ENCODE peak calls at places on chromosome 21, in five cellular contexts. M is left ventricle myocardium inferior, B is upper lobe of right lung, Q is PC-3, V is tibial artery. F is an unnamed sample. For H3K27me3, the result is how much of the 10 kb centered on the place peaks cover.

GRCh38 chr21:34668803-34669148 is at the start of gene CLIC6:
- DNase-seq in M (peak), Q (no peak), B (peak), V (peak), F (no peak)

GRCh38 chr21:14120091-14120734 is 90.5 kb downstream of the LIPI start:
- DNase-seq in M (no peak), B (no peak), Q (peak), V (no peak), F (no peak)

GRCh38 chr21:34707876-34708325 is 39.1 kb downstream of the CLIC6 start:
- DNase-seq in Q (no peak), B (no peak), M (no peak), V (peak), F (no peak)

GRCh38 chr21:46634966-46635323 is 529 bp upstream of the PRMT2 start:
- DNase-seq in Q (peak), M (no peak), B (no peak), V (no peak), F (no peak)

GRCh38 chr21:29382029-29382654 is 83.4 kb downstream of the BACH1 start:
- DNase-seq in B (no peak), Q (peak), M (no peak), V (no peak), F (no peak)

GRCh38 chr21:26888931-26889330 is 43.7 kb upstream of the ADAMTS1 start:
- DNase-seq in V (no peak), M (no peak), Q (no peak), B (no peak), F (no peak)

GRCh38 chr21:26783801-26784200 is 61.4 kb downstream of the ADAMTS1 start:
- DNase-seq in M (no peak), Q (no peak), V (no peak), B (no peak), F (no peak)

GRCh38 chr21:39867198-39867650 is at the start of gene PCP4:
- DNase-seq in B (no peak), M (no peak), V (peak), Q (peak), F (no peak)

GRCh38 chr21:15868940-15869339 is 139.2 kb downstream of the USP25 start:
- DNase-seq in M (no peak), Q (no peak), B (no peak), V (no peak), F (no peak)

GRCh38 chr21:25733859-25734653 is 648 bp downstream of the ATP5PF start:
- DNase-seq in V (no peak), M (no peak), B (peak), Q (peak), F (no peak)

GRCh38 chr21:38661296-38662223 is 144.2 kb upstream of the ETS2 start:
- DNase-seq in M (peak), Q (no peak), V (peak), B (peak), F (no peak)

GRCh38 chr21:45954271-45954670 is 27.3 kb upstream of the COL6A1 start:
- DNase-seq in B (no peak), M (no peak), V (no peak), Q (no peak), F (peak)

GRCh38 chr21:23162213-23162946 is 2164.2 kb downstream of the NCAM2 start:
- DNase-seq in Q (peak), M (no peak), B (no peak), V (no peak), F (no peak)

GRCh38 chr21:46145159-46145839 is 10.1 kb downstream of the FTCD start:
- DNase-seq in Q (no peak), B (no peak), V (peak), M (no peak), F (no peak)

GRCh38 chr21:26887241-26887640 is 42.0 kb upstream of the ADAMTS1 start:
- DNase-seq in V (no peak), Q (peak), M (no peak), B (no peak), F (no peak)

GRCh38 chr21:40053007-40053406 is 185.8 kb downstream of the PCP4 start:
- DNase-seq in M (peak), V (peak), B (peak), Q (no peak), F (peak)

GRCh38 chr21:28419110-28419509 is 573.6 kb downstream of the LTN1 start:
- DNase-seq in B (no peak), M (no peak), V (no peak), Q (no peak), F (no peak)

GRCh38 chr21:39156024-39156423 is 27.2 kb downstream of the PSMG1 start:
- DNase-seq in M (no peak), B (no peak), V (no peak), Q (no peak), F (no peak)

GRCh38 chr21:19864456-19864855 is 1133.8 kb upstream of the NCAM2 start:
- DNase-seq in Q (no peak), V (no peak), M (no peak), B (no peak), F (no peak)

GRCh38 chr21:34593423-34593822 is 21.5 kb downstream of the RCAN1 start:
- DNase-seq in M (no peak), B (no peak), V (no peak), Q (no peak), F (no peak)

GRCh38 chr21:15443740-15444117 is 286.1 kb upstream of the USP25 start:
- DNase-seq in Q (no peak), V (no peak), M (no peak), B (no peak), F (no peak)

GRCh38 chr21:38768385-38769071 is 37.2 kb upstream of the ETS2 start:
- DNase-seq in Q (peak), V (no peak), B (no peak), M (no peak), F (no peak)

GRCh38 chr21:38628426-38628825 is 130.1 kb upstream of the ERG start:
- DNase-seq in M (no peak), V (no peak), B (no peak), Q (no peak), F (no peak)

GRCh38 chr21:26067836-26068401 is 102.7 kb downstream of the APP start:
- DNase-seq in V (no peak), Q (no peak), B (no peak), M (no peak), F (no peak)

GRCh38 chr21:44890961-44891541 is 17.6 kb upstream of the PTTG1IP start:
- DNase-seq in Q (no peak), B (no peak), V (no peak), M (no peak), F (no peak)
- H3K27me3 ChIP-seq in Q (under half), B (under half), V (under half), M (under half), F (under half)

DNA sequence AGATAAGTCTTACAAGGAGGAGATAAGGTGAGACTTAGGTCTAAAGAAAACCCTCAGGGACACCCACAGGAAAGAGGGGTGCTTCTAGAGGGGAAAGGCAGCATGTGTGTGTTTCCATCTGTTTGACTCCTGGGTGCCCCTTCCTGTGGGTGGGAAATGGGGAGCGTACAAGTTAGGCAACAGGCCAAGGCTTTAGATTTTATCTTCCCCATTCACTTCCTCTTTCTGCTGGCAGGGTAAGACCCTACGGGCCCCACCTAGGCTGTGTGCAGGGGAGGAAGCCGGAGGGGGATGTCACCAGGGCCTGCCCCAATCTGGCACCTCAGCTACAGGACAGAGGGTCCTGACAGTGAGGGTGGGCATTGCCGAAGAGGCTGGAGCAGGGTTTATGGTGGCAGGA is 2.5 kb upstream of the OLIG1 start:
- DNase-seq in B (no peak), Q (no peak), V (no peak), M (no peak), F (no peak)
- H3K27me3 ChIP-seq in B (half or more), Q (half or more), V (half or more), M (half or more), F (half or more)

GRCh38 chr21:44927259-44927586 is 6.5 kb upstream of the ITGB2 start:
- DNase-seq in B (no peak), V (no peak), Q (no peak), M (no peak), F (no peak)
- H3K27me3 ChIP-seq in B (under half), V (under half), Q (under half), M (half or more), F (under half)

GRCh38 chr21:42357307-42357706 is 6.5 kb upstream of the TFF2 start:
- DNase-seq in B (no peak), M (no peak), Q (no peak), V (no peak), F (no peak)

GRCh38 chr21:42356036-42356435 is 5.2 kb upstream of the TFF2 start:
- DNase-seq in M (no peak), V (no peak), B (no peak), Q (no peak), F (no peak)

GRCh38 chr21:42358937-42359336 is 7.4 kb downstream of the TFF1 start:
- DNase-seq in Q (no peak), M (no peak), V (no peak), B (no peak), F (no peak)

GRCh38 chr21:42358261-42358660 is 7.5 kb upstream of the TFF2 start:
- DNase-seq in V (no peak), B (no peak), Q (no peak), M (no peak), F (no peak)

DNA sequence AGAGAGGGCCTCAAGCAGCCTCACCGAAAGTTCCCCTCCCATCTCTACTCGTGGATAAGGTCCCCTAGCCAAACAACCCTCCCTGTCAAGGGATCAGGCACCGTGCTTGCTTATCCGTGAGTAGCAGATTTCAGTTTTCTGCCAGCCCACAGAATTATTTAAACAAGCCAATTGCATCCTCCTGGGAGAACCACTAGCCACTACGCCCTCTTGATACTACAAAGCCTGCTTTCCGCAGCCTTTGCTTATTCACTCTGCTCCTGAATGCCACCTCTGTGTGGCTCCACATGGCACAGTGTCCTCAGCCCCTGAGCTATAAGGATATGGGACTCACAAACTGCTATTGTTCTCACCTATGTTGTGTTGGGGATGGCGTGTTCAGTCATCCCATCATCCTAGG is 5.9 kb upstream of the TFF2 start:
- DNase-seq in B (no peak), M (no peak), Q (no peak), V (no peak), F (no peak)
- H3K27me3 ChIP-seq in B (under half), M (under half), Q (under half), V (under half), F (under half)

GRCh38 chr21:42655797-42656770 is 2.7 kb downstream of the PDE9A start:
- DNase-seq in V (no peak), M (no peak), B (no peak), Q (peak), F (no peak)

GRCh38 chr21:42654913-42655796 is 1.7 kb downstream of the PDE9A start:
- DNase-seq in M (no peak), V (no peak), B (no peak), Q (no peak), F (no peak)

GRCh38 chr21:42653492-42654061 is at the start of gene PDE9A:
- DNase-seq in M (no peak), V (no peak), B (peak), Q (no peak), F (no peak)

GRCh38 chr21:42652527-42653491 is 612 bp upstream of the PDE9A start:
- DNase-seq in M (peak), B (peak), V (peak), Q (peak), F (no peak)

DNA sequence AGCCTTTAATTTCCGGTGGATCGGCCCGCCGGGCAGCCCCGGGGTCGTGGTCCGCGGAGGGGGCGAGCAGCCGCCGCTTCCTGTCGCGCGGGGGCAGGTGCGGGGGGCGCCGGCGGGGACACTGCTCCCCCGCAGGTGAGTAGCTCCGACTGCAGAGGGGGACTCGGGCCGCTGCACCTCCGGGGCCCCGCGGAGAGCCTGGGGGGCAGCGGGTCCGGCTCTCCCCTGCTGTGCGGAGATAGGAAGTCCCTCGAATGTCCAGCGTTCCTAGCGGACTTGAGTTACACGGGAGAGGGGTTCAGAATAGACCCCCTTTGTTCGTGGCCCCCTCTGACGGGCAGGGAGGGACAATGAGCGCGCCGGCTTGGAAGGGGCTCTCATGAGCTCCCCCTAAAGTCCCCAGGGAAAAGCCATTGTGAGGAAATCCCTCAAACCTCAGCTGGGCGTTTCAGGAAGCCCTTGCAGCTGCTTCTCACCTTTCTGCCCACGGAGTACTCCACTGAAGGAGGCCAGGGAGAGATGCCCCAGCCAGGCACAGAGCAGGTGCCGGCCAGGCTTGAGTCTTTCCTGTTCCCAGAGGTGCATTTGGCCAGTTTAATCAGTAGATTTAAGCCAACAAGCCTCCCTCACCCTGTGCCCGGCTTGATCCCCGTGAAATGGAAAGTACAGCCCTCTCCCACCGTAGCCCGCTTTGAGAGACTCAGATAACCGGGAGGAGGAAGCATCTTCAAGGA is 925 bp downstream of the PDE9A start:
- DNase-seq in V (no peak), M (no peak), B (peak), Q (no peak), F (no peak)
- H3K27me3 ChIP-seq in V (half or more), M (half or more), B (under half), Q (half or more), F (under half)

DNA sequence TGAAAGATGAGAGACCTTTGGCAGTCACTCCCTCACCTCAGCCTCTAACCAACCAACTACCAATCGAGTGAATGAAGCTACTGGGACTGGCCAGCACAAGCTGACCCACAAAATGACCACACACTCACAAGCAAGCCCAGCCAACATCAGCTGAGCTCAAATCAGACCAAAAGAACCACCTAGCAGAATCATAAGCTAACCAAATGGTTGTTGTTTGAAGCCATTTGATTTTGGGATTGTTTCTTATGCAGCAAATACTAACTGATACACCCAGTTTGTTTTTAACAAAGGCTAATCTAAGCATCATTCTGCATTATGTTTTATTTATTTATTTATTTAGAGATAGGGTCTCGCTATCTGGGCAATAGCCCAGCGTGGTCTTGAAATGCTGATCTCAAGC is 310.4 kb downstream of the SETD4 start:
- DNase-seq in V (no peak), Q (no peak), M (no peak), B (no peak), F (no peak)
- H3K27me3 ChIP-seq in V (under half), Q (under half), M (half or more), B (under half), F (under half)

GRCh38 chr21:41316200-41316599 is 401 bp upstream of the FAM3B start:
- DNase-seq in M (no peak), Q (no peak), B (no peak), V (no peak), F (peak)
- H3K27me3 ChIP-seq in M (half or more), Q (half or more), B (under half), V (under half), F (under half)

GRCh38 chr21:44710756-44711326 is 531 bp downstream of the TSPEAR start:
- DNase-seq in B (peak), M (no peak), V (peak), Q (no peak), F (no peak)
- H3K27me3 ChIP-seq in B (half or more), M (half or more), V (half or more), Q (under half), F (half or more)

F was measured in suprapubic skin.